ENCODE peak calls at places on chromosomes 13 and 19, in nine cellular contexts. One of them, this sample, is unnamed.

GRCh38 chr13:76397413-76397812 is 488.8 kb downstream of the KCTD12 start:
- DNase-seq in GM12865: peak
- DNase-seq in suprapubic skin: no peak
- DNase-seq in AG10803: no peak
- DNase-seq in IMR-90: no peak
- DNase-seq in BE2C: no peak
- DNase-seq in left ventricle myocardium inferior: no peak
- DNase-seq in osteoblast: no peak
- DNase-seq in neural progenitor cell: no peak
- DNase-seq in this sample: no peak

GRCh38 chr19:46416077-46416709 is 2.8 kb upstream of the CCDC8 start:
- DNase-seq in GM12865: no peak
- DNase-seq in suprapubic skin: peak
- DNase-seq in AG10803: peak
- DNase-seq in IMR-90: peak
- DNase-seq in BE2C: peak
- DNase-seq in left ventricle myocardium inferior: peak
- DNase-seq in osteoblast: peak
- DNase-seq in neural progenitor cell: peak
- DNase-seq in this sample: no peak

GRCh38 chr19:42140125-42140754 is 8.0 kb upstream of the POU2F2 start:
- DNase-seq in GM12865: peak
- DNase-seq in suprapubic skin: no peak
- DNase-seq in AG10803: peak
- DNase-seq in IMR-90: peak
- DNase-seq in BE2C: no peak
- DNase-seq in left ventricle myocardium inferior: peak
- DNase-seq in osteoblast: peak
- DNase-seq in neural progenitor cell: peak
- DNase-seq in this sample: no peak

GRCh38 chr13:24215732-24216131 is 55.2 kb downstream of the SPATA13 start:
- DNase-seq in GM12865: no peak
- DNase-seq in suprapubic skin: no peak
- DNase-seq in AG10803: peak
- DNase-seq in IMR-90: peak
- DNase-seq in BE2C: no peak
- DNase-seq in left ventricle myocardium inferior: peak
- DNase-seq in osteoblast: no peak
- DNase-seq in neural progenitor cell: peak
- DNase-seq in this sample: no peak

GRCh38 chr13:39347926-39348901 is 254.8 kb downstream of the LHFPL6 start:
- DNase-seq in GM12865: no peak
- DNase-seq in suprapubic skin: no peak
- DNase-seq in AG10803: no peak
- DNase-seq in IMR-90: no peak
- DNase-seq in BE2C: no peak
- DNase-seq in left ventricle myocardium inferior: peak
- DNase-seq in osteoblast: no peak
- DNase-seq in neural progenitor cell: peak
- DNase-seq in this sample: no peak

GRCh38 chr13:45040626-45041025 is 51.3 kb downstream of the GPALPP1 start:
- DNase-seq in GM12865: no peak
- DNase-seq in suprapubic skin: no peak
- DNase-seq in AG10803: peak
- DNase-seq in IMR-90: no peak
- DNase-seq in BE2C: no peak
- DNase-seq in left ventricle myocardium inferior: no peak
- DNase-seq in osteoblast: no peak
- DNase-seq in neural progenitor cell: no peak
- DNase-seq in this sample: no peak

GRCh38 chr19:57560049-57560491 is 407 bp upstream of the ZNF550 start:
- DNase-seq in GM12865: no peak
- DNase-seq in suprapubic skin: peak
- DNase-seq in AG10803: peak
- DNase-seq in IMR-90: peak
- DNase-seq in BE2C: no peak
- DNase-seq in left ventricle myocardium inferior: peak
- DNase-seq in osteoblast: peak
- DNase-seq in neural progenitor cell: no peak
- DNase-seq in this sample: peak

GRCh38 chr13:93216122-93216521 is 10.5 kb upstream of the GPC6 start:
- DNase-seq in GM12865: no peak
- DNase-seq in suprapubic skin: no peak
- DNase-seq in AG10803: no peak
- DNase-seq in IMR-90: no peak
- DNase-seq in BE2C: no peak
- DNase-seq in left ventricle myocardium inferior: no peak
- DNase-seq in osteoblast: no peak
- DNase-seq in neural progenitor cell: peak
- DNase-seq in this sample: no peak

GRCh38 chr13:35690546-35690945 is 214.1 kb upstream of the MAB21L1 start:
- DNase-seq in GM12865: no peak
- DNase-seq in suprapubic skin: no peak
- DNase-seq in AG10803: peak
- DNase-seq in IMR-90: peak
- DNase-seq in BE2C: no peak
- DNase-seq in left ventricle myocardium inferior: no peak
- DNase-seq in osteoblast: no peak
- DNase-seq in neural progenitor cell: no peak
- DNase-seq in this sample: no peak

GRCh38 chr13:95710313-95710712 is 33.4 kb downstream of the DNAJC3 start:
- DNase-seq in GM12865: peak
- DNase-seq in suprapubic skin: no peak
- DNase-seq in AG10803: peak
- DNase-seq in IMR-90: peak
- DNase-seq in BE2C: no peak
- DNase-seq in left ventricle myocardium inferior: no peak
- DNase-seq in osteoblast: no peak
- DNase-seq in neural progenitor cell: no peak
- DNase-seq in this sample: no peak

GRCh38 chr13:99948907-99949656 is 22.5 kb downstream of the ZIC5 start:
- DNase-seq in GM12865: no peak
- DNase-seq in suprapubic skin: no peak
- DNase-seq in AG10803: no peak
- DNase-seq in IMR-90: no peak
- DNase-seq in BE2C: no peak
- DNase-seq in left ventricle myocardium inferior: no peak
- DNase-seq in osteoblast: no peak
- DNase-seq in neural progenitor cell: no peak
- DNase-seq in this sample: no peak

GRCh38 chr19:11843741-11844140 is 4.8 kb upstream of the ZNF439 start:
- DNase-seq in GM12865: no peak
- DNase-seq in suprapubic skin: no peak
- DNase-seq in AG10803: peak
- DNase-seq in IMR-90: no peak
- DNase-seq in BE2C: no peak
- DNase-seq in left ventricle myocardium inferior: no peak
- DNase-seq in osteoblast: no peak
- DNase-seq in neural progenitor cell: no peak
- DNase-seq in this sample: no peak

GRCh38 chr19:53553159-53553558 is 15.2 kb downstream of the ZNF331 start:
- DNase-seq in GM12865: no peak
- DNase-seq in suprapubic skin: no peak
- DNase-seq in AG10803: no peak
- DNase-seq in IMR-90: peak
- DNase-seq in BE2C: no peak
- DNase-seq in left ventricle myocardium inferior: no peak
- DNase-seq in osteoblast: no peak
- DNase-seq in neural progenitor cell: no peak
- DNase-seq in this sample: no peak

GRCh38 chr13:33004454-33004853 is 11.8 kb upstream of the KL start:
- DNase-seq in GM12865: no peak
- DNase-seq in suprapubic skin: peak
- DNase-seq in AG10803: no peak
- DNase-seq in IMR-90: no peak
- DNase-seq in BE2C: no peak
- DNase-seq in left ventricle myocardium inferior: peak
- DNase-seq in osteoblast: no peak
- DNase-seq in neural progenitor cell: no peak
- DNase-seq in this sample: no peak

GRCh38 chr13:74305876-74306275 is 171.7 kb upstream of the KLF12 start:
- DNase-seq in GM12865: no peak
- DNase-seq in suprapubic skin: no peak
- DNase-seq in AG10803: no peak
- DNase-seq in IMR-90: no peak
- DNase-seq in BE2C: no peak
- DNase-seq in left ventricle myocardium inferior: no peak
- DNase-seq in osteoblast: no peak
- DNase-seq in neural progenitor cell: peak
- DNase-seq in this sample: no peak

GRCh38 chr13:74301200-74302063 is 167.2 kb upstream of the KLF12 start:
- DNase-seq in GM12865: no peak
- DNase-seq in suprapubic skin: no peak
- DNase-seq in AG10803: no peak
- DNase-seq in IMR-90: peak
- DNase-seq in BE2C: no peak
- DNase-seq in left ventricle myocardium inferior: no peak
- DNase-seq in osteoblast: no peak
- DNase-seq in neural progenitor cell: peak
- DNase-seq in this sample: no peak

DNA sequence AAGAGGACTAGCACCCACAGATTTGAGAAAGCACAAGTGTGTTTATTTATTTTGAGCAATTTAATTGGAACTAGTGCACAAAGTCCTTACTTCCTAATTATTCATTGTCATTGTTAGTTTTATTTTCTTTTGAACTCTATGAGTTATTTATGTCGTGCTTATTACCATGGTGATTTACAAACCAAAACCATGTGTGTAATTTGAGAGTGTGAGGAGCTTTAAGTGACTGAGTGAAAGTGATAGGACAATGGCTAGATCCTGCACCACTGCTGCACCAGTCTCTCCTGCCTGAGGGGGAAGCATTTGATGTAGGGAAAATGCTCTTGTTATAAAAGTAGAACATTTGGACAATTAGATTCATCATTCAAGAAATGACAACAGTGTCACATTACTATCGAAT is 172.3 kb upstream of the KLF12 start:
- DNase-seq in GM12865: no peak
- DNase-seq in suprapubic skin: no peak
- DNase-seq in AG10803: peak
- DNase-seq in IMR-90: peak
- DNase-seq in BE2C: no peak
- DNase-seq in left ventricle myocardium inferior: no peak
- DNase-seq in osteoblast: no peak
- DNase-seq in neural progenitor cell: no peak
- DNase-seq in this sample: no peak
- TF ChIP-seq CTCF in GM12865: no peak
- TF ChIP-seq CTCF in suprapubic skin: no peak
- TF ChIP-seq CTCF in AG10803: no peak
- TF ChIP-seq CTCF in IMR-90: no peak
- TF ChIP-seq CTCF in BE2C: peak
- TF ChIP-seq CTCF in left ventricle myocardium inferior: no peak
- TF ChIP-seq CTCF in osteoblast: no peak
- TF ChIP-seq CTCF in neural progenitor cell: peak
- TF ChIP-seq CTCF in this sample: no peak

GRCh38 chr13:20719783-20720182 is 16.3 kb downstream of the IL17D start:
- DNase-seq in GM12865: no peak
- DNase-seq in suprapubic skin: no peak
- DNase-seq in AG10803: no peak
- DNase-seq in IMR-90: no peak
- DNase-seq in BE2C: no peak
- DNase-seq in left ventricle myocardium inferior: no peak
- DNase-seq in osteoblast: peak
- DNase-seq in neural progenitor cell: no peak
- DNase-seq in this sample: no peak

GRCh38 chr13:20718958-20719566 is 15.6 kb downstream of the IL17D start:
- DNase-seq in GM12865: no peak
- DNase-seq in suprapubic skin: no peak
- DNase-seq in AG10803: no peak
- DNase-seq in IMR-90: no peak
- DNase-seq in BE2C: no peak
- DNase-seq in left ventricle myocardium inferior: no peak
- DNase-seq in osteoblast: no peak
- DNase-seq in neural progenitor cell: no peak
- DNase-seq in this sample: no peak

GRCh38 chr13:20721454-20722357 is 18.2 kb downstream of the IL17D start:
- DNase-seq in GM12865: no peak
- DNase-seq in suprapubic skin: no peak
- DNase-seq in AG10803: peak
- DNase-seq in IMR-90: peak
- DNase-seq in BE2C: no peak
- DNase-seq in left ventricle myocardium inferior: peak
- DNase-seq in osteoblast: peak
- DNase-seq in neural progenitor cell: peak
- DNase-seq in this sample: no peak

GRCh38 chr13:20720499-20720898 is 17.0 kb downstream of the IL17D start:
- DNase-seq in GM12865: no peak
- DNase-seq in suprapubic skin: no peak
- DNase-seq in AG10803: no peak
- DNase-seq in IMR-90: no peak
- DNase-seq in BE2C: no peak
- DNase-seq in left ventricle myocardium inferior: no peak
- DNase-seq in osteoblast: no peak
- DNase-seq in neural progenitor cell: no peak
- DNase-seq in this sample: no peak

GRCh38 chr13:20721058-20721453 is 17.6 kb downstream of the IL17D start:
- DNase-seq in GM12865: no peak
- DNase-seq in suprapubic skin: no peak
- DNase-seq in AG10803: no peak
- DNase-seq in IMR-90: no peak
- DNase-seq in BE2C: no peak
- DNase-seq in left ventricle myocardium inferior: no peak
- DNase-seq in osteoblast: no peak
- DNase-seq in neural progenitor cell: no peak
- DNase-seq in this sample: no peak
- H3K4me3 ChIP-seq in GM12865: no peak
- H3K4me3 ChIP-seq in suprapubic skin: peak
- H3K4me3 ChIP-seq in AG10803: no peak
- H3K4me3 ChIP-seq in IMR-90: no peak
- H3K4me3 ChIP-seq in BE2C: no peak
- H3K4me3 ChIP-seq in left ventricle myocardium inferior: peak
- H3K4me3 ChIP-seq in osteoblast: no peak
- H3K4me3 ChIP-seq in neural progenitor cell: peak
- H3K4me3 ChIP-seq in this sample: no peak

DNA sequence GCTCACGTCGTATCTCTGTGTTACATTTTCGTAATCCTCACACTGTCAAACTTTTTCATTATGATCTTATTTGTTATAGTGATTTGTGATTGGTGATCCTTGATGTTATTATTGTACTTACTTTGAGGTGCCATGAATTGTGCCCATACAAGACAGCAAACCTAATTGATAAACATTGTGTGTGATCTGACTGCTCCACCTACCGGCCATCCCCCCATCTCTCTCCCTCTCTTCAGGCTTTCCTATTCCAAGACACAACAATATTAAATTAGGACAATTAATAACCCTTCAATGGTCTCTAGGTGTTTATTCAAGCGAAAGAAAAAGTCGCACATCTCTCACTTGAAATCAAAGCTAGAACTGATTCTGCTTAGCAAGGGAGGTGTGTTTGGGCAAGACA is 349.3 kb downstream of the RBM26 start:
- DNase-seq in GM12865: peak
- DNase-seq in suprapubic skin: no peak
- DNase-seq in AG10803: no peak
- DNase-seq in IMR-90: no peak
- DNase-seq in BE2C: no peak
- DNase-seq in left ventricle myocardium inferior: no peak
- DNase-seq in osteoblast: no peak
- DNase-seq in neural progenitor cell: no peak
- DNase-seq in this sample: no peak
- TF ChIP-seq CTCF in GM12865: peak
- TF ChIP-seq CTCF in suprapubic skin: no peak
- TF ChIP-seq CTCF in AG10803: no peak
- TF ChIP-seq CTCF in IMR-90: no peak
- TF ChIP-seq CTCF in BE2C: peak
- TF ChIP-seq CTCF in left ventricle myocardium inferior: no peak
- TF ChIP-seq CTCF in osteoblast: no peak
- TF ChIP-seq CTCF in neural progenitor cell: peak
- TF ChIP-seq CTCF in this sample: no peak

GRCh38 chr19:3458229-3458555 is 22.1 kb downstream of the SMIM24 start:
- DNase-seq in GM12865: no peak
- DNase-seq in suprapubic skin: no peak
- DNase-seq in AG10803: no peak
- DNase-seq in IMR-90: no peak
- DNase-seq in BE2C: no peak
- DNase-seq in left ventricle myocardium inferior: no peak
- DNase-seq in osteoblast: peak
- DNase-seq in neural progenitor cell: peak
- DNase-seq in this sample: no peak
- H3K4me3 ChIP-seq in GM12865: no peak
- H3K4me3 ChIP-seq in suprapubic skin: no peak
- H3K4me3 ChIP-seq in AG10803: no peak
- H3K4me3 ChIP-seq in IMR-90: no peak
- H3K4me3 ChIP-seq in BE2C: no peak
- H3K4me3 ChIP-seq in left ventricle myocardium inferior: no peak
- H3K4me3 ChIP-seq in osteoblast: no peak
- H3K4me3 ChIP-seq in neural progenitor cell: no peak
- H3K4me3 ChIP-seq in this sample: no peak